ENCODE peak calls at places on chromosomes 5 and 9, in seven cellular contexts. One of them, this sample, is unnamed.

GRCh38 chr5:38556599-38557308 is at the start of gene LIFR:
- DNase-seq in IMR-90: peak
- DNase-seq in endothelial cell of umbilical vein: peak
- DNase-seq in prostate gland: peak
- DNase-seq in adrenal gland: peak
- DNase-seq in body of pancreas: peak
- DNase-seq in A549: peak
- DNase-seq in this sample: no peak

GRCh38 chr5:141976176-141976575 is 7.3 kb downstream of the RNF14 start:
- DNase-seq in adrenal gland: no peak
- DNase-seq in body of pancreas: no peak
- DNase-seq in A549: no peak
- DNase-seq in prostate gland: no peak
- DNase-seq in IMR-90: no peak
- DNase-seq in endothelial cell of umbilical vein: no peak
- DNase-seq in this sample: no peak

GRCh38 chr5:34626036-34626435 is 30.1 kb upstream of the RAI14 start:
- DNase-seq in IMR-90: peak
- DNase-seq in endothelial cell of umbilical vein: peak
- DNase-seq in adrenal gland: no peak
- DNase-seq in prostate gland: no peak
- DNase-seq in A549: peak
- DNase-seq in body of pancreas: no peak
- DNase-seq in this sample: no peak

GRCh38 chr5:99320461-99320860 is 391.7 kb upstream of the CHD1 start:
- DNase-seq in prostate gland: no peak
- DNase-seq in IMR-90: no peak
- DNase-seq in A549: no peak
- DNase-seq in body of pancreas: peak
- DNase-seq in endothelial cell of umbilical vein: peak
- DNase-seq in adrenal gland: peak
- DNase-seq in this sample: no peak

GRCh38 chr9:3963266-3964019 is 336.4 kb downstream of the GLIS3 start:
- DNase-seq in adrenal gland: peak
- DNase-seq in IMR-90: peak
- DNase-seq in endothelial cell of umbilical vein: peak
- DNase-seq in body of pancreas: peak
- DNase-seq in A549: peak
- DNase-seq in prostate gland: no peak
- DNase-seq in this sample: no peak

GRCh38 chr9:90309809-90310522 is 332.7 kb downstream of the DIRAS2 start:
- DNase-seq in IMR-90: no peak
- DNase-seq in A549: no peak
- DNase-seq in body of pancreas: peak
- DNase-seq in adrenal gland: no peak
- DNase-seq in prostate gland: no peak
- DNase-seq in endothelial cell of umbilical vein: no peak
- DNase-seq in this sample: no peak

GRCh38 chr5:36982146-36982545 is 105.6 kb downstream of the NIPBL start:
- DNase-seq in A549: no peak
- DNase-seq in endothelial cell of umbilical vein: no peak
- DNase-seq in prostate gland: no peak
- DNase-seq in body of pancreas: no peak
- DNase-seq in adrenal gland: no peak
- DNase-seq in IMR-90: peak
- DNase-seq in this sample: no peak

GRCh38 chr9:91143162-91143561 is 218.6 kb downstream of the AUH start:
- DNase-seq in endothelial cell of umbilical vein: no peak
- DNase-seq in A549: no peak
- DNase-seq in adrenal gland: no peak
- DNase-seq in IMR-90: no peak
- DNase-seq in body of pancreas: no peak
- DNase-seq in prostate gland: no peak
- DNase-seq in this sample: no peak

GRCh38 chr5:109105631-109106267 is 304.0 kb downstream of the PJA2 start:
- DNase-seq in prostate gland: no peak
- DNase-seq in IMR-90: peak
- DNase-seq in adrenal gland: no peak
- DNase-seq in body of pancreas: peak
- DNase-seq in A549: no peak
- DNase-seq in endothelial cell of umbilical vein: peak
- DNase-seq in this sample: no peak

GRCh38 chr5:83255268-83255667 is 177.9 kb downstream of the XRCC4 start:
- DNase-seq in adrenal gland: no peak
- DNase-seq in prostate gland: no peak
- DNase-seq in IMR-90: peak
- DNase-seq in endothelial cell of umbilical vein: no peak
- DNase-seq in body of pancreas: no peak
- DNase-seq in A549: no peak
- DNase-seq in this sample: no peak

GRCh38 chr9:134215709-134216448 is 51.5 kb upstream of the RNU6ATAC start:
- DNase-seq in adrenal gland: no peak
- DNase-seq in endothelial cell of umbilical vein: no peak
- DNase-seq in IMR-90: peak
- DNase-seq in A549: no peak
- DNase-seq in prostate gland: no peak
- DNase-seq in body of pancreas: peak
- DNase-seq in this sample: no peak

GRCh38 chr5:31291323-31291854 is 97.9 kb downstream of the CDH6 start:
- DNase-seq in prostate gland: no peak
- DNase-seq in adrenal gland: no peak
- DNase-seq in body of pancreas: no peak
- DNase-seq in IMR-90: no peak
- DNase-seq in A549: no peak
- DNase-seq in endothelial cell of umbilical vein: no peak
- DNase-seq in this sample: no peak

GRCh38 chr9:134186471-134187109 is 22.2 kb upstream of the RNU6ATAC start:
- DNase-seq in body of pancreas: no peak
- DNase-seq in endothelial cell of umbilical vein: no peak
- DNase-seq in adrenal gland: peak
- DNase-seq in A549: no peak
- DNase-seq in IMR-90: no peak
- DNase-seq in prostate gland: no peak
- DNase-seq in this sample: no peak

GRCh38 chr9:24333629-24334028 is 212.1 kb downstream of the IZUMO3 start:
- DNase-seq in body of pancreas: no peak
- DNase-seq in IMR-90: no peak
- DNase-seq in adrenal gland: no peak
- DNase-seq in endothelial cell of umbilical vein: no peak
- DNase-seq in prostate gland: no peak
- DNase-seq in A549: no peak
- DNase-seq in this sample: no peak

GRCh38 chr5:16552666-16553343 is 64.0 kb downstream of the RETREG1 start:
- DNase-seq in endothelial cell of umbilical vein: peak
- DNase-seq in A549: peak
- DNase-seq in prostate gland: peak
- DNase-seq in body of pancreas: peak
- DNase-seq in IMR-90: peak
- DNase-seq in adrenal gland: peak
- DNase-seq in this sample: no peak

GRCh38 chr5:135467051-135467625 is 15.0 kb upstream of the TIFAB start:
- DNase-seq in endothelial cell of umbilical vein: no peak
- DNase-seq in A549: no peak
- DNase-seq in adrenal gland: no peak
- DNase-seq in prostate gland: no peak
- DNase-seq in IMR-90: no peak
- DNase-seq in body of pancreas: no peak
- DNase-seq in this sample: no peak

GRCh38 chr9:134551657-134552348 is 89.8 kb upstream of the COL5A1 start:
- DNase-seq in endothelial cell of umbilical vein: peak
- DNase-seq in body of pancreas: peak
- DNase-seq in IMR-90: peak
- DNase-seq in adrenal gland: peak
- DNase-seq in A549: peak
- DNase-seq in prostate gland: no peak
- DNase-seq in this sample: no peak

GRCh38 chr9:70392189-70392588 is 22.3 kb downstream of the KLF9 start:
- DNase-seq in body of pancreas: no peak
- DNase-seq in A549: no peak
- DNase-seq in IMR-90: no peak
- DNase-seq in endothelial cell of umbilical vein: peak
- DNase-seq in adrenal gland: no peak
- DNase-seq in prostate gland: no peak
- DNase-seq in this sample: no peak
- H3K27ac ChIP-seq in body of pancreas: no peak
- H3K27ac ChIP-seq in A549: no peak
- H3K27ac ChIP-seq in IMR-90: no peak
- H3K27ac ChIP-seq in endothelial cell of umbilical vein: no peak
- H3K27ac ChIP-seq in adrenal gland: no peak
- H3K27ac ChIP-seq in prostate gland: no peak
- H3K27ac ChIP-seq in this sample: no peak

DNA sequence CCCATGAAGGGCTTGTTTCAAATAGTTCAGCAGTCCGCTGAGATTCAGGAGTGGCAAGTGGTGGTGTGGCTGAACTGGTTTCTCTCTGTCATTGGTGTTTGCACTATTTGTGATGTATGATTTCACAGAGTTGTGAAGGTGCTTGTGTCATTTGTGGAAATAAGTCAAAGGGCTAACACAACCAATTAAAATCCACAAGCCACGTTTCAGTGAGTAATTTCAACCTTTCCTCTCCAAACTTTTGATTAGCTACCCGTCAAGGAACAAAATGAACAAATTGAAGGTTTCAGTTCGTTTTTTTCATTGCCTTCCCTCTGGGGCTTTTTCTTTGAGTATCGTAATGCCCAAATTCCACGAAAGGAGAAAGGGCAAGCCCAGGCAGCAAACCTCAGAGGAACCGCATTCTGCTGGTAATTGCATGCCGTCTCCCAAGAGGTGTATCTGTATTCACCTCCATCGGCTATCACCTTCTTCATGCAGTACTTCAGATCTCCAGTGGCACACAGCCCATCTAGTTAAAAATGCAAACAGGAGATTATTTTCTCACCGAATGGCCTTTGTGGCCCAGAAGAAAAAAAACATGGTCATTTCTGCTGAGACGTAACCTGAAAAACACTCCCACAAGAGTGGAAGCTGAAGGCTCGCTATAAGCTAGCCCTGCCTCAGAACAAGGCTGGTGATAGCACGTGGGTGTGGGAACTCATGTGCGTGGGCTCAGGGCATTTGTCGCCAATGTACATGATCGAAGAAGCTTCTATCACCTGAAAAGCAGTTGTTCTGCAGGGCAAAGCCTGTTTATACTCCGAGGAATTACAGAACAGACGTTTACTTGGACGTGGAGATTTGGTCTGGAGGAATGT is 197.1 kb downstream of the NR3C1 start:
- DNase-seq in IMR-90: no peak
- DNase-seq in body of pancreas: no peak
- DNase-seq in prostate gland: no peak
- DNase-seq in A549: no peak
- DNase-seq in endothelial cell of umbilical vein: no peak
- DNase-seq in adrenal gland: no peak
- DNase-seq in this sample: no peak
- TF ChIP-seq POLR2A in IMR-90: no peak
- TF ChIP-seq POLR2A in body of pancreas: no peak
- TF ChIP-seq POLR2A in prostate gland: no peak
- TF ChIP-seq POLR2A in A549: no peak
- TF ChIP-seq POLR2A in endothelial cell of umbilical vein: no peak
- TF ChIP-seq POLR2A in adrenal gland: no peak
- TF ChIP-seq POLR2A in this sample: no peak

DNA sequence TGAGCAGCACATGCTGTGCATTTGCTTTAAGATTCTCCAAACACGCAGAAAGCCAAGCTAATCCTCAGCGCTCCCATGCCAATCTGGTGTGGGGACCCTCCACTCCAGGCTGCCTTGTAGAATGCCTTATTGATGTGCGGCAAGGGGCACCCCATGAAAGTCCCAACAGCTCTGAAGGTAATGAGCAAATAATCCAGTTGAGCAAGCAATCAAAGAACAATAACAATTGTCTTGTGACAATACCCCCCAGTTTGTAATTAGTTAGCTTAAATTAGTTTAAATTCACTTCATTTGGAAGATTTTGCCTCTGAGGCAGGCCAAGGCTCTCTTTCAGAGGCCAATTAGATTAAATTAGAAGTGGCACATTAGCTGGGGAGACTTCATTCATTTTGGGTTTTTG is 17.7 kb upstream of the FBP1 start:
- DNase-seq in body of pancreas: no peak
- DNase-seq in endothelial cell of umbilical vein: no peak
- DNase-seq in IMR-90: no peak
- DNase-seq in A549: no peak
- DNase-seq in prostate gland: no peak
- DNase-seq in adrenal gland: no peak
- DNase-seq in this sample: no peak
- H3K27ac ChIP-seq in body of pancreas: no peak
- H3K27ac ChIP-seq in endothelial cell of umbilical vein: no peak
- H3K27ac ChIP-seq in IMR-90: no peak
- H3K27ac ChIP-seq in A549: no peak
- H3K27ac ChIP-seq in prostate gland: no peak
- H3K27ac ChIP-seq in adrenal gland: no peak
- H3K27ac ChIP-seq in this sample: no peak

DNA sequence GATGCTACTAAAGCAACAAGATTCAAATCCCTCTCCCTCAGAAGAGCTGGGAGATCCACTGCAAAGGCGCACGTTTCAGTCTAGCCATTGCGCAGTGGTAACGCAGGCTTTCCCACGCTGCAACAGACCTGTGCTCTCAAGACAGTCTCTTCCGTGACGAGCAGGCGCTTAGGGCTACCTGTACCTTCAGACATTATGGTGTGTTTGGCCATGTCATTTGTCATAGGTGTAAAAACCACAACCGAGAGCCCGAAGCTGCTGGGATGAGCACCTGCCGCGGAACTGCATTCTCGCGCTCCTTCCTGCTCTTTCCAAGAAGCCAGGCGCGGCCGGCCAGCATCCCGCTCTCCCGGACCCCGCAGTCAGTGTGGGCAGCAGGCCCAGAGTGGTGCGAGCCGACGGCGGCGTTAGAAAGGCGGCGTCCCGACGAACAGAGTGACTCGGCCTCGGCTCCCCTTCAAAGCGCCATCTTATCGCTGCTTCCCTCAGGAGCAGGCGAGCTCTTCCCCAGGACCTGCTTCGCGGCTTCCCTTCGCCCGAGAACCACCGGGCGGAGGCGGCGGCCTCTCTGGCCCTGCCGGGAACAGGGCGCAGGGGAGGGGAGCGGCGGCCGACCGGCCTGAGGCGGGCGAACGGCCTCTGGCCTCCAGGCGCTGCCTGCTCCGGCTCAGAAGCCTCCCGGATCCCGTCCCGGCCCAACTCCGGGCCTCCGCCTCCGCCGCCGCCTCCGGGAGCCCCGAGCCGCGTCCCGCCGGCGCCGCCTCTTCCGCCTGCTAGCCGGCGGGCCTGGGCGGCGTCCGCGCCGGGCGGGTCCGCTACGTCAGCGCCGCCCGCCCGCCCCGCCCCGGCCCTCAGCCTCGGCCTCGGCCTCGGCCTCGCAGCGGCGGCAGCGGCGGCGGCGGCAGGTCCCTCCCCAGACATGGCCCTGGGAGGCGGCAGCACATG is at the start of gene FAM120A:
- DNase-seq in adrenal gland: peak
- DNase-seq in prostate gland: peak
- DNase-seq in body of pancreas: peak
- DNase-seq in endothelial cell of umbilical vein: peak
- DNase-seq in IMR-90: peak
- DNase-seq in A549: peak
- DNase-seq in this sample: no peak
- TF ChIP-seq POLR2A in adrenal gland: peak
- TF ChIP-seq POLR2A in prostate gland: peak
- TF ChIP-seq POLR2A in body of pancreas: peak
- TF ChIP-seq POLR2A in endothelial cell of umbilical vein: peak
- TF ChIP-seq POLR2A in IMR-90: peak
- TF ChIP-seq POLR2A in A549: peak
- TF ChIP-seq POLR2A in this sample: peak

GRCh38 chr5:80191991-80192398 is 63.9 kb downstream of the SERINC5 start:
- DNase-seq in A549: no peak
- DNase-seq in adrenal gland: peak
- DNase-seq in endothelial cell of umbilical vein: no peak
- DNase-seq in IMR-90: no peak
- DNase-seq in body of pancreas: no peak
- DNase-seq in prostate gland: no peak
- DNase-seq in this sample: no peak
- H3K27ac ChIP-seq in A549: no peak
- H3K27ac ChIP-seq in adrenal gland: peak
- H3K27ac ChIP-seq in endothelial cell of umbilical vein: no peak
- H3K27ac ChIP-seq in IMR-90: no peak
- H3K27ac ChIP-seq in body of pancreas: peak
- H3K27ac ChIP-seq in prostate gland: peak
- H3K27ac ChIP-seq in this sample: peak

This sample was measured in vagina.